ENCODE peak calls at places on chromosome 16, in seven cellular contexts. U is RWPE1, H is AG10803, S is osteocyte, J is astrocyte of the spinal cord, C is B cell, B is PC-9. N is an unnamed sample.

GRCh38 chr16:55340445-55340844 is 16.4 kb downstream of the IRX6 start:
- DNase-seq in U (no peak), H (no peak), S (no peak), J (no peak), C (no peak), B (no peak), N (no peak)

GRCh38 chr16:85659805-85660511 is 28.8 kb downstream of the GINS2 start:
- DNase-seq in U (peak), H (peak), S (no peak), J (peak), C (peak), B (no peak), N (peak)

GRCh38 chr16:20765732-20766131 is 1.9 kb downstream of the ACSM3 start:
- DNase-seq in U (no peak), H (no peak), S (no peak), J (no peak), C (no peak), B (no peak), N (no peak)

GRCh38 chr16:22948603-22949368 is 134.8 kb downstream of the HS3ST2 start:
- DNase-seq in U (peak), H (peak), S (no peak), J (peak), C (peak), B (peak), N (peak)

GRCh38 chr16:3999890-4000325 is 116.3 kb downstream of the ADCY9 start:
- DNase-seq in U (no peak), H (peak), S (no peak), J (no peak), C (no peak), B (no peak), N (no peak)

GRCh38 chr16:69941251-69942098 is 9.7 kb upstream of the CLEC18A start:
- DNase-seq in U (no peak), H (peak), S (no peak), J (no peak), C (no peak), B (no peak), N (no peak)

GRCh38 chr16:82404586-82405315 is 222.0 kb upstream of the CDH13 start:
- DNase-seq in U (no peak), H (no peak), S (no peak), J (no peak), C (no peak), B (no peak), N (no peak)

GRCh38 chr16:995087-995486 is 13.5 kb downstream of the SOX8 start:
- DNase-seq in U (no peak), H (peak), S (no peak), J (peak), C (no peak), B (no peak), N (peak)

GRCh38 chr16:75566889-75567255 is 693 bp downstream of the GABARAPL2 start:
- DNase-seq in U (peak), H (no peak), S (no peak), J (no peak), C (peak), B (no peak), N (peak)

GRCh38 chr16:48949636-48950035 is 332.0 kb downstream of the CBLN1 start:
- DNase-seq in U (no peak), H (peak), S (no peak), J (no peak), C (no peak), B (no peak), N (no peak)

GRCh38 chr16:49700928-49701685 is 154.8 kb downstream of the ZNF423 start:
- DNase-seq in U (no peak), H (no peak), S (no peak), J (peak), C (no peak), B (no peak), N (no peak)

GRCh38 chr16:7369181-7369580 is 36.5 kb downstream of the RBFOX1 start:
- DNase-seq in U (no peak), H (no peak), S (no peak), J (no peak), C (no peak), B (no peak), N (no peak)

GRCh38 chr16:86611517-86611840 is 33.1 kb downstream of the FOXL1 start:
- DNase-seq in U (no peak), H (peak), S (no peak), J (peak), C (no peak), B (no peak), N (no peak)

GRCh38 chr16:51409001-51409675 is 258.1 kb upstream of the SALL1 start:
- DNase-seq in U (peak), H (peak), S (no peak), J (no peak), C (no peak), B (no peak), N (no peak)

GRCh38 chr16:24896439-24896838 is 50.7 kb downstream of the SLC5A11 start:
- DNase-seq in U (no peak), H (no peak), S (no peak), J (no peak), C (peak), B (no peak), N (no peak)

GRCh38 chr16:49281843-49282642 is 405 bp upstream of the CBLN1 start:
- DNase-seq in U (peak), H (peak), S (no peak), J (peak), C (peak), B (no peak), N (peak)

GRCh38 chr16:4416200-4417032 is at the start of gene CORO7:
- DNase-seq in U (peak), H (peak), S (peak), J (peak), C (peak), B (peak), N (peak)

GRCh38 chr16:24846548-24847357 is 990 bp downstream of the SLC5A11 start:
- DNase-seq in U (no peak), H (no peak), S (no peak), J (no peak), C (no peak), B (no peak), N (no peak)

GRCh38 chr16:88977028-88977844 is at the start of gene CBFA2T3:
- DNase-seq in U (no peak), H (no peak), S (no peak), J (no peak), C (peak), B (peak), N (no peak)

GRCh38 chr16:27761816-27762215 is 211.9 kb downstream of the KATNIP start:
- DNase-seq in U (no peak), H (no peak), S (no peak), J (peak), C (no peak), B (no peak), N (no peak)

GRCh38 chr16:58020628-58021521 is 4.7 kb upstream of the MMP15 start:
- DNase-seq in U (no peak), H (peak), S (no peak), J (peak), C (peak), B (no peak), N (peak)

GRCh38 chr16:88632587-88632930 is 5.8 kb upstream of the IL17C start:
- DNase-seq in U (no peak), H (no peak), S (no peak), J (no peak), C (no peak), B (no peak), N (no peak)

GRCh38 chr16:89422527-89422904 is 67.8 kb downstream of the ANKRD11 start:
- DNase-seq in U (no peak), H (no peak), S (no peak), J (peak), C (no peak), B (no peak), N (peak)

GRCh38 chr16:24580665-24581064 is 41.3 kb downstream of the RBBP6 start:
- DNase-seq in U (peak), H (peak), S (no peak), J (peak), C (no peak), B (no peak), N (no peak)

GRCh38 chr16:87463722-87464690 is 28.8 kb downstream of the ZCCHC14 start:
- DNase-seq in U (no peak), H (peak), S (no peak), J (no peak), C (no peak), B (no peak), N (peak)

GRCh38 chr16:56520251-56520577 is 390 bp upstream of the BBS2 start:
- DNase-seq in U (no peak), H (no peak), S (no peak), J (no peak), C (no peak), B (no peak), N (no peak)

GRCh38 chr16:56515665-56516064 is 4.2 kb downstream of the BBS2 start:
- DNase-seq in U (no peak), H (no peak), S (no peak), J (no peak), C (no peak), B (no peak), N (no peak)

GRCh38 chr16:56517206-56517605 is 2.6 kb downstream of the BBS2 start:
- DNase-seq in U (no peak), H (no peak), S (no peak), J (no peak), C (no peak), B (no peak), N (no peak)

GRCh38 chr16:56518435-56518834 is 1.4 kb downstream of the BBS2 start:
- DNase-seq in U (no peak), H (peak), S (no peak), J (no peak), C (no peak), B (no peak), N (no peak)

GRCh38 chr16:56519459-56520250 is at the start of gene BBS2:
- DNase-seq in U (peak), H (peak), S (peak), J (peak), C (peak), B (peak), N (peak)
- TF ChIP-seq CTCF in U (no peak), H (no peak), S (no peak), J (no peak), C (no peak), B (no peak), N (no peak)

GRCh38 chr16:2252806-2253148 is 1.4 kb upstream of the ECI1 start:
- DNase-seq in U (no peak), H (no peak), S (no peak), J (no peak), C (no peak), B (no peak), N (no peak)
- TF ChIP-seq CTCF in U (no peak), H (no peak), S (no peak), J (no peak), C (no peak), B (no peak), N (no peak)

DNA sequence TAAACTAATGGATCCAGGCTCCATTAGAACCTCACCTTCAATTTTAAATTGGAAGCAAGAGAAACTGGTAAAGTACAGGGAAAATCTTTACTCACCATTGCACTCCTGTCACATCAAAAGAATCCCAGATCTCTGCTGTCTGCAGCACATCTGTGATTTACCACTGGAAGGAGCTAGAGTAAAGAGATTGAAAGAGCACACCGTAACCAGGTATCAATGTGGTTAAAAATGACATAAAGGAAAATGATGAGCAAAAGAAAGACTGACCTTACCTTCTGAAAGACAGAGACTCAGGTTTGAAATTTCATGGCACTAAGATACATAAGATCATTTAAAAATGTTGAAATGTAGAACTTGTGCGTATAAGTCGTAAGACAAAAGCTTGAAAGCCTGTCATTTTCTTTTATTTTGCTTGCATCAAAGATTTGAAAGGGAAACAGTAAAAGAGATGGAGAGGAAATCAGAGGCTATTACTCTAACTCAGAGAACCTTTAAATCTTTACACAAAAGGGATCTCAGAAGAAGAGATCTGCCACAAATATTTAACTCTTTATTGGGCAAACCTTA is 678.2 kb upstream of the GOT2 start:
- DNase-seq in U (peak), H (no peak), S (no peak), J (peak), C (no peak), B (no peak), N (no peak)
- TF ChIP-seq CTCF in U (no peak), H (peak), S (peak), J (peak), C (no peak), B (no peak), N (no peak)

DNA sequence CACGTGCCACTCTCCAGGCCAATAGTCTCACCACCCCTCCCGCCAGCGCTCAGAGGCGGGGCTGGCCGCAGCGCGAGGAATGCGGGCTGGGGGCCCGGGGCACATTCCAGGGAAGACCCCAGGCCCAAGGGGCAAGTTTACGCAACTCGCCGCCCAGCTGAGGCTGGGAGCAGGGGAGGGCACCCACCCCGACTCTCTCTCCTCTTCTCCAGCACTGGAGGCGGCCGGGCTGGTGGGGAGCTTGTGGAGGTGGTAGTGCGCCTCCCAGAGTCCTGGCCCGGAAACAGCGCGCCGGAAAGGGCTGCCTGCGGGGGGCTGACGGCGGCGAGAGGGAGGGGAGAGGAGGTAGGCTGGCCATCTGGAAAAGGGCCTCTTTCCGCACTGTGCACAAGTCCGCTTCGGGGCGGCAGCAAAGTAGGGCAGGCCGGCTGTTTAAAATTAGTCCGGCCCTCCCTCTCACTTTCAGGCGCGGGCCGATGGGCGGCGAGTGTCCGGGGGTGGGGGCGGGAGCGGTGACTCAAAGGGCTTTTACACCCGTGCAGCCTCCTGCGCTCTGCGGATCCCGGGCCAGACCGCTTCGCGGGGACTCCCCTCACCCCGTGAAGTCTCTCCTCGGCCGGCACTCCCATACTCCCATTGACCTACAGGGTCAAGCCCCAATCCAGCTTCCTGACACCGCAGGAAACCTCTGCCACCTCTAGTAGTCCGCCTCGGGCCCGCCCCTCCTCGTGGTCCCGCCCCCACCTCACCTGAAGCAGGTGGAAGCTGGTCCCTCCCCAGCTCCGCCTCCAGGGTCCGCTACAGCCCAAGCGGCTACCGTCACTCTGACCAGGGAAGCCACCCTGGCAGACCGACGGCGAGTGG is 968 bp downstream of the FHOD1 start:
- DNase-seq in U (peak), H (peak), S (peak), J (peak), C (peak), B (peak), N (peak)
- TF ChIP-seq CTCF in U (peak), H (peak), S (peak), J (peak), C (no peak), B (no peak), N (peak)

GRCh38 chr16:47204736-47205499 is 61.2 kb upstream of the NETO2 start:
- DNase-seq in U (no peak), H (no peak), S (no peak), J (no peak), C (no peak), B (no peak), N (no peak)
- TF ChIP-seq CTCF in U (no peak), H (no peak), S (peak), J (peak), C (no peak), B (no peak), N (no peak)

DNA sequence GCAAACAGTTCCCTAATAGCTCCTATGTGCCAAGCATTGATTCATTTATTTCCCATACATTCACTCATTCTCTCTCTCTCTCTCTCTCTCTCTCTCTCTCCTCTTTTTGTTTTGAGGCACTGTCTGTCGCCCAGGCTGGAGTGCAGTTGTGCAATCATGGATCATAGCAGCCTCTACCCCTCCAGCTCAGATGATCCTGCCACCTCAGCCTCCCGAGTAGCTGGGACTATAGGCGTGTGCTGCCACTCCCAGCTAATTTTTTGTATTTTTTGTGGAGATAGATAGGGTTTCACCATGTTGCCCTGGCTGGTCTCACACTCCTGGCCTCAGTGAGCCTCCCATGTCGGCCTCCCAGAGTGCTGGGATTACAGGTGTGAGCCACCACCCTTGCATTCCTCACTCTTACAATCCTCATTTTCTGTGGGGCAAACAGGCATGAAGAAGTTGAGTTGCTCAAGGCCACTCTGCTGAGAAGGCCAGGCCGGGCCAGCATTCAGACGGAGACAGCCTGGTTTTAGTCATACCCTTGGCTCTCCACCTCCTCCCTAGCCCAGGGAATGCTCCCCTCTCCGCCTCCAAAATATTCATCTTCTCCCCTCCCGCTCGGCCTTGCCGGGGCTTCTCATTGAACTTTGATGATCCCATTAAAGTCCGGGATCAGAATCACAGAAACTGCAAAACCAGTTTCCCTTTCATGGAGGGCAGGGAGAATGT is 757 bp upstream of the PRM2 start:
- DNase-seq in U (no peak), H (no peak), S (no peak), J (no peak), C (no peak), B (no peak), N (no peak)
- TF ChIP-seq CTCF in U (no peak), H (no peak), S (no peak), J (no peak), C (no peak), B (no peak), N (no peak)

DNA sequence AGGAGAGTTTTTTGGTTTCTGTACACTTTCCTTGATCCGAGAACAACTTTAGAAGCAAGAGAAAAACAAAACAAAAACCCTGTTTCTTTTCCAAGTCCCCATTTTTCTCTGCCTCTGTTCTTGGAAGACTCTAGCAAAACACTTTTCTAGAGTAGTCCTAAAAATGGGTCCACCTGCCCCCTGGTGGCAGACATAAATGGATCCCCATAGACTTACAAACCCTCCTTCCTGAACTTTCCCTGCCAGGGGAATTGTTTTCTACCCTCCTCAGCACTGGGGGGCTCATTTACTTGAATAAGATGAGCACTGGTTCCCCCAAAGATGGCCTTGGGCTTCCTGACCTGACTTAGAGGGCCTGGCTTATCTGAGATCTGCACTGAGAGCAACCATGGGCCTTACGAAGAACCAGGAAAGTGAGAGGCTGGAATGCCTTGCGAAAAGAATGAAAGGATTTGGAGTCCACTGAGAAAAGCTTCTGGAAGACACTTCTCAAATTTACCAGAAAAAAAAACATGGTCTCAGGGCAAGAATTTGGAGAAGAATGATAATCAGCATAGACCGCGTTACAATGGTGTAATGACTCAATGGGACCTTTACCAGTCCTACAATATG is 48.0 kb upstream of the CDYL2 start:
- DNase-seq in U (peak), H (peak), S (no peak), J (peak), C (peak), B (no peak), N (peak)
- TF ChIP-seq CTCF in U (peak), H (peak), S (peak), J (peak), C (peak), B (peak), N (peak)

GRCh38 chr16:15888072-15888976 is at the start of gene CEP20:
- DNase-seq in U (peak), H (peak), S (peak), J (peak), C (peak), B (peak), N (peak)
- TF ChIP-seq CTCF in U (no peak), H (no peak), S (peak), J (no peak), C (no peak), B (no peak), N (no peak)